ENCODE peak calls at places on chromosomes 1 and 21, in five cellular contexts. F, X, S, M and A are unnamed samples.

GRCh38 chr1:167564592-167564991 is 11.0 kb upstream of the CREG1 start:
- DNase-seq in F (no peak), X (no peak), S (no peak), M (no peak), A (peak; percentile 76)

GRCh38 chr1:194466706-194467105 is 1280.3 kb upstream of the B3GALT2 start:
- DNase-seq in F (no peak), X (no peak), S (no peak), M (no peak), A (no peak)

GRCh38 chr1:227951624-227952373 is 4.1 kb upstream of the WNT9A start:
- DNase-seq in F (no peak), X (no peak), S (no peak), M (no peak), A (peak; percentile 69)

GRCh38 chr1:79044974-79045650 is 38.6 kb upstream of the ADGRL4 start:
- DNase-seq in F (no peak), X (no peak), S (no peak), M (no peak), A (peak; percentile 11)

GRCh38 chr1:225834417-225835329 is 24.7 kb downstream of the EPHX1 start:
- DNase-seq in F (no peak), X (no peak), S (no peak), M (no peak), A (no peak)

GRCh38 chr1:19387045-19387467 is 74.9 kb downstream of the SLC66A1 start:
- DNase-seq in F (no peak), X (no peak), S (peak; percentile 88), M (no peak), A (no peak)

GRCh38 chr1:52386458-52386857 is 17.8 kb downstream of the ORC1 start:
- DNase-seq in F (no peak), X (no peak), S (no peak), M (no peak), A (no peak)

GRCh38 chr1:203861379-203862184 is at the start of gene SNRPE:
- DNase-seq in F (peak; percentile 95), X (peak; percentile 99), S (peak; percentile 96), M (peak; percentile 97), A (peak; percentile 97)

GRCh38 chr1:43763497-43763973 is 56.2 kb downstream of the ST3GAL3 start:
- DNase-seq in F (peak; percentile 41), X (peak; percentile 89), S (peak; percentile 71), M (peak; percentile 58), A (peak; percentile 87)

GRCh38 chr21:39529026-39529425 is 77.3 kb downstream of the SH3BGR start:
- DNase-seq in F (no peak), X (no peak), S (no peak), M (no peak), A (no peak)

GRCh38 chr1:26537951-26538352 is 8.4 kb downstream of the RPS6KA1 start:
- DNase-seq in F (peak; percentile 38), X (no peak), S (peak; percentile 39), M (peak; percentile 64), A (peak; percentile 79)

GRCh38 chr1:107889524-107889923 is 75.5 kb downstream of the VAV3 start:
- DNase-seq in F (no peak), X (no peak), S (no peak), M (no peak), A (no peak)

GRCh38 chr1:107879338-107879737 is 85.6 kb downstream of the VAV3 start:
- DNase-seq in F (no peak), X (no peak), S (no peak), M (no peak), A (no peak)

GRCh38 chr1:107877749-107878148 is 87.2 kb downstream of the VAV3 start:
- DNase-seq in F (no peak), X (no peak), S (no peak), M (no peak), A (peak; percentile 74)

GRCh38 chr1:107879927-107880326 is 85.1 kb downstream of the VAV3 start:
- DNase-seq in F (no peak), X (no peak), S (no peak), M (no peak), A (peak; percentile 24)

GRCh38 chr1:107883562-107883961 is 81.4 kb downstream of the VAV3 start:
- DNase-seq in F (no peak), X (no peak), S (no peak), M (no peak), A (peak; percentile 45)
- TF ChIP-seq MYC in F (no peak), X (no peak), S (no peak), M (no peak), A (no peak)

GRCh38 chr1:12424793-12425192 is 193.2 kb downstream of the DHRS3 start:
- DNase-seq in F (no peak), X (no peak), S (no peak), M (no peak), A (no peak)

GRCh38 chr1:12426030-12426429 is 192.0 kb downstream of the DHRS3 start:
- DNase-seq in F (no peak), X (no peak), S (no peak), M (no peak), A (no peak)

GRCh38 chr1:12417389-12417788 is 187.6 kb downstream of the VPS13D start:
- DNase-seq in F (no peak), X (no peak), S (no peak), M (no peak), A (no peak)

GRCh38 chr1:12424150-12424549 is 193.9 kb downstream of the DHRS3 start:
- DNase-seq in F (no peak), X (peak; percentile 58), S (no peak), M (no peak), A (peak; percentile 23)

GRCh38 chr1:12422488-12422887 is 192.7 kb downstream of the VPS13D start:
- DNase-seq in F (no peak), X (peak; percentile 44), S (no peak), M (peak; percentile 42), A (peak; percentile 12)
- TF ChIP-seq CTCF in F (no peak), X (no peak), S (peak; percentile 14), M (no peak), A (no peak)

DNA sequence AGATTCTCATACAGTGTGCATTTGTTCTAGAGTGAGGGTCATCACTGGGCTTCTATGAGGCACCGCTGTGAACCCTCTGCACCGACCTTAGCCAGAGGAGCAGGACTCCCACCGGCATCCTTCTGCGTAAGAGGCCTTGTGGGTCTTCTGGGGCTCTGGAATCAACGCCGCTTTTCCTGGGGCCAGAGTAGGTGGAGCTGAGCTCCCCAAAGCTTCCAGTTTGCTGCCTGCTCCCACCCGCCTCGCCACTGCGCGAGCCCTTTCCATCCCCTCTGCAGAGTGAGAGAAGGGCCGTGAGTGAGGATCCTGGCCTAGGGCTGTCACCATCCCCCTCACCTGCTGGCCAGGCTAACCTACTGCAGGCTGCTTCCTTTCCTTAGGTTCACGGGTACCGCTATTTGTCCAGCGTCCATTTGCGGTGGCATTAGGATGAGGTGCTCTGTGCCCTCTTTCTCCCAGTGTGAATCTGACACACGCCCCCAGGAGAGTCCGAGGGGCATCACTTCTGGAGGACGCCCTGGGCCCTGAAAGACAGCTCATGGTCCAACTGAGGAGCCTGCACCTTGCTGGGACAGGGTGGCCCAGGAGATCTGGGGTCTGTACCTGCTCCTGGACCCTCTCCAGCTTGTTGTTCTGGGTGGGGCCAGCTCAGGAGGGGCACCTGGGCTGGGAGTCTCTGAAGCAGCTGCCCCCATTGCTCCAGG is 36.2 kb downstream of the UMODL1 start:
- DNase-seq in F (no peak), X (no peak), S (no peak), M (peak; percentile 52), A (no peak)
- TF ChIP-seq MYC in F (no peak), X (no peak), S (no peak), M (no peak), A (no peak)

DNA sequence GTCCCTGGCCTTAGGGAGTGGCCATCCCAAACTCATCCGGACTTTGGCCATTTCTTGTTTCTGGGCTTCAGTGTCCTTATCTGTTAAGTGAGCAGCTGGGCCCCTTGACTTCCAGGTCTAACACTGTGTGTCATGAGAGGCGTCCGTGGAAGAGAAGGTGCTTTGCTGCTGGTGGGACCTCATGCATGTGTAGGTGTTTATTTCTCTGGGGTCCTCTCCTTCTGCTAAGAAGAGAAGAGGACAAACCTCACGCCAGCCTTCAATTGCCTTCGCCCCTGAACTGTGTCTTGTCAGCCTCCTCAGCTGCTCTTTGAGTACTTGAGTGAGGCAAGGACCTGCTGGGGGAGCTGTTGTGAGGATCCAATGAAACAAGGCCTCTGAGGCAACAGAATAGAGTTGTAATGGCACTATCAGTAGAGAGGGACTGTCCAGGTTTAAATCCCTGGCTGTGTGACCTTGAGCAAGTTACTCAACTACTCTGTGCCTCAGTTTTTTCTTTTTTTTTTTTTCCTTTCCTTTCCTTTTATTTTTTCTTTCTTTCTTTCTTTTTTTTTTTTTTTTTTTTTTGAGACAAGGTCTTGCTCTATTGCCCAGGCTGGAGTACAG is 72.4 kb downstream of the RUNX3 start:
- DNase-seq in F (no peak), X (no peak), S (no peak), M (no peak), A (peak; percentile 48)
- TF ChIP-seq CTCF in F (no peak), X (no peak), S (peak; percentile 26), M (no peak), A (peak; percentile 11)

GRCh38 chr1:44894591-44894990 is 51.5 kb upstream of the PTCH2 start:
- DNase-seq in F (no peak), X (peak; percentile 37), S (no peak), M (no peak), A (no peak)
- TF ChIP-seq MYC in F (no peak), X (no peak), S (no peak), M (no peak), A (no peak)

DNA sequence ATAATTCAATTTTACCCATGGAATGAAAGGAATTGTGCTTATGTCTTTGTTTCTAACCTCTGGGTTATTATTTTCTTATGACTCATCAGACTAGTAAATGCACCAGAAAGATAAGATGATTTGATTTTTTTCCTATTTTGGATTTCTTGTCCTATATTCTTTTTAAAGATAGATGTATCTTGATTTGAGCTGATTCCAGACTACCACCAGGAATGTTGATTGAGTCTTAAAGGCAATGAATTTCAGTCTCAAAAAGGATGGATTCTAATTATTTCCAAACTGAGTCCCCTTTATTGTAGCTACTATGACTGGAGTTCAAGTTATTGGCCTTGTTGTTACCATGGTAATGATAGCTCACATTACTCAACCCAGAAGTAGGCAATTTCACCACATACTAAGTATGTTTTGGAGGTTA is 95.8 kb upstream of the RGS4 start:
- DNase-seq in F (no peak), X (peak; percentile 84), S (no peak), M (no peak), A (no peak)
- TF ChIP-seq CTCF in F (no peak), X (no peak), S (no peak), M (no peak), A (no peak)

GRCh38 chr21:36847189-36847588 is 119.3 kb downstream of the HLCS start:
- DNase-seq in F (peak; percentile 69), X (peak; percentile 67), S (peak; percentile 59), M (no peak), A (no peak)
- TF ChIP-seq MYC in F (no peak), X (no peak), S (no peak), M (no peak), A (no peak)

GRCh38 chr1:164440222-164440621 is 118.8 kb upstream of the PBX1 start:
- DNase-seq in F (peak; percentile 7), X (no peak), S (no peak), M (no peak), A (peak; percentile 6)
- TF ChIP-seq CTCF in F (peak; percentile 12), X (no peak), S (no peak), M (no peak), A (peak; percentile 10)

GRCh38 chr1:15509586-15509985 is 14.4 kb downstream of the CASP9 start:
- DNase-seq in F (no peak), X (no peak), S (no peak), M (no peak), A (no peak)
- TF ChIP-seq MYC in F (no peak), X (no peak), S (no peak), M (no peak), A (no peak)